ENCODE peak calls at places on chromosome 5, in four cellular contexts. One of them, this sample, is unnamed.

GRCh38 chr5:175444060-175444904 is at the start of gene DRD1:
- DNase-seq in Peyer's patch: no peak
- DNase-seq in kidney: peak; percentile 76
- DNase-seq in neural progenitor cell: peak; percentile 85
- DNase-seq in this sample: no peak

GRCh38 chr5:158716668-158717067 is 383.0 kb downstream of the EBF1 start:
- DNase-seq in Peyer's patch: no peak
- DNase-seq in kidney: no peak
- DNase-seq in neural progenitor cell: peak; percentile 61
- DNase-seq in this sample: peak; percentile 3

GRCh38 chr5:41925555-41925946 is 470 bp downstream of the FBXO4 start:
- DNase-seq in Peyer's patch: no peak
- DNase-seq in kidney: peak; percentile 79
- DNase-seq in neural progenitor cell: peak; percentile 18
- DNase-seq in this sample: peak; percentile 47

GRCh38 chr5:55694152-55694830 is 17.8 kb downstream of the SLC38A9 start:
- DNase-seq in Peyer's patch: no peak
- DNase-seq in kidney: no peak
- DNase-seq in neural progenitor cell: peak; percentile 42
- DNase-seq in this sample: no peak

GRCh38 chr5:39201795-39202593 is 17.4 kb downstream of the FYB1 start:
- DNase-seq in Peyer's patch: no peak
- DNase-seq in kidney: no peak
- DNase-seq in neural progenitor cell: no peak
- DNase-seq in this sample: no peak

GRCh38 chr5:166624573-166624972 is 1666.9 kb upstream of the WWC1 start:
- DNase-seq in Peyer's patch: no peak
- DNase-seq in kidney: no peak
- DNase-seq in neural progenitor cell: peak; percentile 40
- DNase-seq in this sample: no peak

GRCh38 chr5:76999451-76999850 is 30.8 kb upstream of the AGGF1 start:
- DNase-seq in Peyer's patch: no peak
- DNase-seq in kidney: no peak
- DNase-seq in neural progenitor cell: no peak
- DNase-seq in this sample: peak; percentile 60

GRCh38 chr5:138844812-138845513 is 30.2 kb downstream of the LRRTM2 start:
- DNase-seq in Peyer's patch: no peak
- DNase-seq in kidney: no peak
- DNase-seq in neural progenitor cell: no peak
- DNase-seq in this sample: peak; percentile 84

GRCh38 chr5:8683528-8683927 is 814.6 kb downstream of the MTRR start:
- DNase-seq in Peyer's patch: no peak
- DNase-seq in kidney: no peak
- DNase-seq in neural progenitor cell: no peak
- DNase-seq in this sample: no peak

GRCh38 chr5:181245427-181246275 is 1.9 kb upstream of the RACK1 start:
- DNase-seq in Peyer's patch: no peak
- DNase-seq in kidney: peak; percentile 83
- DNase-seq in neural progenitor cell: peak; percentile 20
- DNase-seq in this sample: no peak
- H3K4me1 ChIP-seq in Peyer's patch: peaks cover 51% of the 10 kb centered on the region
- H3K4me1 ChIP-seq in kidney: peaks cover 40% of the 10 kb centered on the region
- H3K4me1 ChIP-seq in neural progenitor cell: peaks cover 22% of the 10 kb centered on the region
- H3K4me1 ChIP-seq in this sample: peaks cover 17% of the 10 kb centered on the region

DNA sequence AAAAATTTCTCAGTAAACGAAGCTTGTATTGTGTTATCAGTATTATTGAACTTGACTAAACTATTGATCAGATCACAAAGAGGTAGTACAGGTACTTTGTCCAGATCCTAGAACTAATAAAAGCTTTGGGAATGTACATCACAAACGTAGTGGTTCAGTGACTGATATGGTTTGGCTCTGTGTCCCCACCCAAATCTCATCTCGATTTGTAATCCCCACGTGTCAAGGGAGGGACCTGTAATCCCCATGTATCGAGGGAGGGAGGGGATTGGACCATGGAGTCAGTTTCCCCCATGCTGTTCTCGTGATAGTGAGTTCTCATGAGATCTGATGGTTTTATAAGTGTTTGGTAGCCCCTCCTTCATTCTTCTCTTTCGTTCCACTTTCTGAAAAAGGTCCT is 100.9 kb downstream of the ARRDC3 start:
- DNase-seq in Peyer's patch: no peak
- DNase-seq in kidney: no peak
- DNase-seq in neural progenitor cell: no peak
- DNase-seq in this sample: no peak
- H3K27ac ChIP-seq in Peyer's patch: no peak overlapping the region
- H3K27ac ChIP-seq in kidney: no peak overlapping the region
- H3K27ac ChIP-seq in neural progenitor cell: no peak overlapping the region
- H3K27ac ChIP-seq in this sample: no peak overlapping the region

DNA sequence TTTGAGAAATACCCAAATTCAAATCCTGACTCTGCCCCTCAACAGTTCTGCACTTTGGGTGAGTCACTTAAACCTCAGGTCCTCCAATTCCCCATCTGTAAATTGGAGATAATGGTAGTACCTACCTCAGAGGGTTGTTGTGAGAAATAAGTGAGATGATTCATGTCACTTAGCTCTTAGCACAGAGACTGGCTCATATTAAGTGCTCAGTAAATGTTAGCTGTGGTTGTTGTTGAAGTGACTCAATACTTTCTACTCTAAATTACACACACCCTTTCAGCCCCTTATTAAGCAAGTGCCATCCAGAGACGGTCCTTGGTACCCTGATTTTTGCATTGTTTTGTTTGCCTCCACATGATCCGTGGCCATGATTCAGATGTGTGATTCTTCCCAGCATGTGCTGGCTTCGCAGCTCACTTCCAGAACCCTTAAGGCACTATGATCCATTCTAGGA is 5.3 kb downstream of the SH3RF2 start:
- DNase-seq in Peyer's patch: no peak
- DNase-seq in kidney: no peak
- DNase-seq in neural progenitor cell: no peak
- DNase-seq in this sample: peak; percentile 93
- H3K4me1 ChIP-seq in Peyer's patch: peaks cover 35% of the 10 kb centered on the region
- H3K4me1 ChIP-seq in kidney: no peaks in the 10 kb centered on the region
- H3K4me1 ChIP-seq in neural progenitor cell: peaks cover 30% of the 10 kb centered on the region
- H3K4me1 ChIP-seq in this sample: peaks cover 31% of the 10 kb centered on the region

DNA sequence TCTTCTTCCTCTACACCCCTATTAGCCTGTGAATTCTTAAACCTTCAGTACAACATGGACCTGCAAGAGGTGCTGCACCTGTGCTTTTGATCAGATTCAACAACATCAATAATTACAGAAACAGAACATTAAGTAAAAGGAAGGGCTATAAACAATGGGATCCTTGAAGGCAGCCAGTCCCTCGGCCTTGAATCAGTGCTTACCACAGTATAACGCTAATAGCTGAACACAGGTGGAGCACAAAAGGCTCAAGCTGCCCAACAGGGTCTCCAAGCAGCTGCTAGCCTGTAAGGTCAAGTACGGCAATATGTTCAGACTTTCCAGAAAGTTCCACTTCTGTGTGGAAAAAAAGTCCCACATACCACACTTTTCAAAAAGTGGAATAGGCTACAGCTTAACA is 61.9 kb upstream of the ITGA1 start:
- DNase-seq in Peyer's patch: no peak
- DNase-seq in kidney: peak; percentile 40
- DNase-seq in neural progenitor cell: no peak
- DNase-seq in this sample: no peak
- H3K27ac ChIP-seq in Peyer's patch: peak overlapping the region; percentile 73
- H3K27ac ChIP-seq in kidney: peak overlapping the region; percentile 35
- H3K27ac ChIP-seq in neural progenitor cell: no peak overlapping the region
- H3K27ac ChIP-seq in this sample: peak overlapping the region; percentile 84

DNA sequence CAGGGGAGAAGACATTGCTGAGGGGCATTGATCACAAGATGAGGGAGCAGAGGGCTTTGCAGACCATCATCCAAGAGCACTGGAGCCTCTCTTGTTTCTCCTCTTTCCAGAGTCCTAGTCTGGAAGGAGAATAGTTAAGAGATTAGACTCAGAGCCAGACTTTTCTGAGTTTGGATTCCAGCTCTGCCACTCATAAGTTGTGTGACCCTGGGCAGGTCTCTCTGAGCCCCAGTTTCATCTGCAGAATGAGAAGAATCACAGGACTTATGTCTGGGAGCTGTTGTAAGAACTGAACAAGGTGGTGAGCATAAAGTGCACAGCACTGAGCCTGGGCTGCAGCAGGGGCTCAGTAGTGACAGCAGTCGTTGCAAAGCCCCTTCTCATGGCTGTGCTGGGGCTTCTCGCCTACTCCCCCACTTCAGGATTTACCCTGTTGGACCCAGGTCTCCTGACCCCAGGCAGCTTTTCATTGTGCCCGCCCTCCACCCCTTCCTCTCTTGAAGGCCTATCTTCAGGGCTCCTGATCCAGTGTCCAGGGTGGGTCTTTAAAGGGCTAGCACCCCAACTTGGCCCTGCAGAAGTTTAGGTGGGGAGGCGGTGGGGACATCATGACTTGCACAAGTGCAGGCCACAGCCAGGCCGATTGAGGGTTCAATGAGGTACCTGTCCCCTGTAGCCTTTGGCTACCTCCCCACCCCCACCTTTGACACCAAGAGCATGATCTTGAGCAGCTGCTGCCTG is 1.5 kb downstream of the SYNPO start:
- DNase-seq in Peyer's patch: no peak
- DNase-seq in kidney: peak; percentile 68
- DNase-seq in neural progenitor cell: peak; percentile 0
- DNase-seq in this sample: no peak
- H3K4me1 ChIP-seq in Peyer's patch: peaks cover 58% of the 10 kb centered on the region
- H3K4me1 ChIP-seq in kidney: peaks cover 54% of the 10 kb centered on the region
- H3K4me1 ChIP-seq in neural progenitor cell: peaks cover 67% of the 10 kb centered on the region
- H3K4me1 ChIP-seq in this sample: peaks cover 21% of the 10 kb centered on the region

DNA sequence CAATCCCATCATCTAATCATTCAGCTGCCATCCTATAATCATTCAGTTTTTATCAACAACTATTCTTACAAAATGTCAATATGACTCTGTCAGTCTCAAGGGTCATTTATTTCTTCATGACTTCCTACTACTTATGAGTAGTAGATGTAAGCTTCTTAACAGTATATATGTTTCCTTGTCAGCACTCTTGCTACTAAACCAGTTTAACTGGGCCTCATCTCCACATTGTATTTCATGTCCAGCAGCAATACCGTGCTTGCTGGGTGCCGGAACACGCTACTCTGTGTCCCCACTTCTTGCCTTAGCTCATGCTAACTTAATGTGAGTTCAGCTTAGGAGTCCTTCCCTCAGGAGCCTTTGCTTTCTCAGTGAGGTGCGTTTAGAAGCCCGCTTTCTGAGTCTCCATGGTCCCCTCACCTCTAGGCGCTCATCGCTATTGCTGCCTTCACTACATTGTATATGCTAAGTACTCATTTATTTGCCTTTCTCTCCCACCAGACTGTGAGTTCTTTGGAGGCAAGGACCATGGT is 32.9 kb downstream of the ELL2 start:
- DNase-seq in Peyer's patch: no peak
- DNase-seq in kidney: no peak
- DNase-seq in neural progenitor cell: no peak
- DNase-seq in this sample: no peak
- H3K27ac ChIP-seq in Peyer's patch: no peak overlapping the region
- H3K27ac ChIP-seq in kidney: no peak overlapping the region
- H3K27ac ChIP-seq in neural progenitor cell: no peak overlapping the region
- H3K27ac ChIP-seq in this sample: no peak overlapping the region

DNA sequence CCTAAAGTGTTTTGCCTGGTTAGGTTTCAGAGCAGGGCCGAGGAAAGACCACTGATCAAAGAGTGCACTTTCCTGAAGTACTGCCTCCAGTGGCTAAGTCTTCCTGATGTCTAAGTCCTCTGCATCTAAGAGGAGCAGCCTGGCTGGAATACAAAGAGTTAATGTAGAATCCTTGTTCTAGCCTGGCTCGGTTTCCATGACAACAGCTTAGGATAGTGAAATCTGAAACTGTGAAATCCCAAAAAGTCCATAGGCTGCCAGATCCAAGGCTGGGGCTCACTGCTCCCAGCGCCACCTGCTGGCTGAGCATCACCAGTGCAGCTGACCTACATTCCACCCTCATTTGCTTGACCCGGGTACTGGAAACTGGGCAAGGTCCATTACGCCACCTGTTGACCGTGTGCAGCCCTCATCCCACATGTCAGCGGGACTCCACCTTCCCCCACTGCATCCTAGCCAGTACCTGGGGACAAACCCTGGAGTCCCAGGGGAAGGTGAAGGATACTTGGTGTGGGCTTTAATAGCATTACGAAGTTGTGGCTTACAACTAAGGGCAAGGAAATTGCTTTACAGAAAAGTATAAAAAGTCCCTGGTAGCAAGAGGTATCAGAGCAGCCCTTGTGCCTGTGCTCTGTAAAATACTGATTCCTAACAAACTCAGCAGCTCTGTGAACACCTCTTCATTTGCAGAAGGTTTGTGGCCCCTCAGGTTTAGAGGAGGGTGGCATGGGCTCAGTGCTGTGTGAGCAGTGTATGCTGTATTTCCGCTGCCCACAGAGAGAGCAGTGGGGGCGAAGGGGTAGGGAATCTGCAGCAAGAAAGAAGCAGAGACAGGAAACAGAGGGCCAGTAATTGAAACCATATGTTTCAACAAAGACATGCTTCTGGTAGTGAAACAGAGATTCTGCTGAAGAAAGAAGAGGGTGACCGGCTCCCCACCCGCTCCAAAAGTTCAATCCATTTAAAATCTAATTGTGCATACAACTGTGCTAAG is 36.0 kb downstream of the PCDHGC5 start:
- DNase-seq in Peyer's patch: peak; percentile 84
- DNase-seq in kidney: peak; percentile 91
- DNase-seq in neural progenitor cell: peak; percentile 100
- DNase-seq in this sample: peak; percentile 59
- H3K4me1 ChIP-seq in Peyer's patch: peaks cover 37% of the 10 kb centered on the region
- H3K4me1 ChIP-seq in kidney: peaks cover 9% of the 10 kb centered on the region
- H3K4me1 ChIP-seq in neural progenitor cell: peaks cover 23% of the 10 kb centered on the region
- H3K4me1 ChIP-seq in this sample: peaks cover 27% of the 10 kb centered on the region

GRCh38 chr5:179822059-179822432 is 1.3 kb downstream of the SQSTM1 start:
- DNase-seq in Peyer's patch: no peak
- DNase-seq in kidney: no peak
- DNase-seq in neural progenitor cell: no peak
- DNase-seq in this sample: no peak
- H3K27ac ChIP-seq in Peyer's patch: peak overlapping the region; percentile 95
- H3K27ac ChIP-seq in kidney: peak overlapping the region; percentile 100
- H3K27ac ChIP-seq in neural progenitor cell: no peak overlapping the region
- H3K27ac ChIP-seq in this sample: peak overlapping the region; percentile 93

GRCh38 chr5:113242481-113243348 is 192.1 kb downstream of the TSSK1B start:
- DNase-seq in Peyer's patch: no peak
- DNase-seq in kidney: no peak
- DNase-seq in neural progenitor cell: no peak
- DNase-seq in this sample: peak; percentile 68
- H3K4me1 ChIP-seq in Peyer's patch: peaks cover 8% of the 10 kb centered on the region
- H3K4me1 ChIP-seq in kidney: no peaks in the 10 kb centered on the region
- H3K4me1 ChIP-seq in neural progenitor cell: peaks cover 21% of the 10 kb centered on the region
- H3K4me1 ChIP-seq in this sample: peaks cover 41% of the 10 kb centered on the region

GRCh38 chr5:59749782-59750520 is 143.6 kb downstream of the PDE4D start:
- DNase-seq in Peyer's patch: no peak
- DNase-seq in kidney: no peak
- DNase-seq in neural progenitor cell: no peak
- DNase-seq in this sample: no peak
- H3K27ac ChIP-seq in Peyer's patch: no peak overlapping the region
- H3K27ac ChIP-seq in kidney: no peak overlapping the region
- H3K27ac ChIP-seq in neural progenitor cell: no peak overlapping the region
- H3K27ac ChIP-seq in this sample: no peak overlapping the region

This sample was measured in foreskin keratinocyte.